ENCODE peak calls at places on chromosomes 11 and 22, in five cellular contexts. O is prostate gland, F is stomach, P is sigmoid colon, Q is SK-N-SH. G is an unnamed sample.

GRCh38 chr11:68889948-68890446 is 13.6 kb downstream of the MRPL21 start:
- DNase-seq in Q (peak; percentile 89), F (no peak), P (peak; percentile 78), O (no peak), G (peak; percentile 98)

GRCh38 chr22:30649430-30650007 is 13.9 kb downstream of the SLC35E4 start:
- DNase-seq in Q (no peak), F (peak; percentile 78), O (no peak), P (no peak), G (no peak)

GRCh38 chr11:125072210-125072960 is 9.3 kb downstream of the SLC37A2 start:
- DNase-seq in Q (no peak), F (no peak), O (no peak), P (peak; percentile 71), G (no peak)

GRCh38 chr11:8566613-8567210 is 27.3 kb downstream of the STK33 start:
- DNase-seq in Q (peak; percentile 14), F (no peak), O (no peak), P (no peak), G (peak; percentile 34)

GRCh38 chr22:46373838-46374662 is 38.5 kb downstream of the TRMU start:
- DNase-seq in P (no peak), Q (no peak), O (no peak), F (no peak), G (peak; percentile 10)

GRCh38 chr11:73982595-73982989 is at the start of gene UCP2:
- DNase-seq in F (peak; percentile 91), P (peak; percentile 92), Q (peak; percentile 95), O (peak; percentile 72), G (no peak)

GRCh38 chr22:45200862-45201511 is 37.3 kb downstream of the NUP50 start:
- DNase-seq in Q (peak; percentile 27), P (peak; percentile 53), F (no peak), O (no peak), G (no peak)

GRCh38 chr11:2318123-2318522 is 16.3 kb downstream of the TSPAN32 start:
- DNase-seq in P (peak; percentile 6), O (no peak), Q (no peak), F (no peak), G (no peak)

GRCh38 chr22:21000987-21001600 is 824 bp downstream of the THAP7 start:
- DNase-seq in O (no peak), P (no peak), Q (peak; percentile 69), F (no peak), G (no peak)

GRCh38 chr22:20998411-20999336 is 3.2 kb downstream of the THAP7 start:
- DNase-seq in F (no peak), O (no peak), P (no peak), Q (no peak), G (no peak)

GRCh38 chr22:21000215-21000986 is 1.5 kb downstream of the THAP7 start:
- DNase-seq in F (no peak), Q (no peak), O (no peak), P (no peak), G (no peak)

GRCh38 chr22:20997536-20998257 is 4.2 kb downstream of the THAP7 start:
- DNase-seq in F (no peak), P (no peak), Q (no peak), O (no peak), G (no peak)

DNA sequence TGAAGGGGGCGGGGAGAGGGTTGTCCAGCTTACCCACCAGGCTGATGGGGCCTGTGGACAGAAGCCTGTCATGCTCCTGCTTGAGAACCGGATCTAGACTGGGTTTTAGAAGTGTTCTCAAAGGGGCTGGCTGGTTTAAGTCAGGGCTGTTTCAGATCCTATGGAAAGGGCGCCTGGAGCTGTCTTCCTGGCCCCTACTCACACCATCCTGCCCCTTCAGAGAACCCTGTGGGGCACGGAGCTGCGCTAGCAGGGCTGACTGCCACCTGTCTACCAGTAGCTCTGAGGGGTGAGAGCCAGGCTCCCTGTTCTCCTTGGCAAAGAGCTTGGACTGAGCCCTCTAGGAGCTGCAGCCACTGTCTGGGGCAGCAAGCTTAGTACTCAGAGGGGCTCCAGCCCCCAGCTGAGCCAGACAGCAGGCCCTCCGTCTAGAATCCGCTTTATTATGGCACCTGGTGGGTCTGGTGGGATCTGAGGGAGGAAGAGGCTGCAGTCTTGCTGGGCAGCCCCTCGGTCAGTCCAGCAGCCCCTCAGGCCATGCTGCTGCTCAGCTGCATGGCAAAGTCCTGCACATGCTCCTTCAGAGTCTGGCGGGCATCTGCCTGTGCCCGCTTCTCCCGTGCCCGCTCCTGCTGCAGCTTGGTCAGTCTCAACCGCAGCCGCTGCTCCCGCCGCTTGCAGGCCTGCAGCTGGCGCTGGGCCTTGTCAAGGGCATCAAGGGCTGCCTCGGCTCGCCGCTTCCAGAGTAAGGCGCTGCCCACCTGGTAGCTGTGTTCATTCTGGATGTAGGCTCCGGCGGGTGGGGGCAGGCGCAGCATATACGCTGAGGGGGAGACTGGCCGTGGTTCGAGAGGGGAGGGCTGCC is 2.3 kb downstream of the THAP7 start:
- DNase-seq in F (no peak), O (no peak), Q (no peak), P (no peak), G (no peak)
- TF ChIP-seq POLR2AphosphoS5 in F (no peak), O (no peak), Q (peak; percentile 52), P (no peak), G (no peak)

DNA sequence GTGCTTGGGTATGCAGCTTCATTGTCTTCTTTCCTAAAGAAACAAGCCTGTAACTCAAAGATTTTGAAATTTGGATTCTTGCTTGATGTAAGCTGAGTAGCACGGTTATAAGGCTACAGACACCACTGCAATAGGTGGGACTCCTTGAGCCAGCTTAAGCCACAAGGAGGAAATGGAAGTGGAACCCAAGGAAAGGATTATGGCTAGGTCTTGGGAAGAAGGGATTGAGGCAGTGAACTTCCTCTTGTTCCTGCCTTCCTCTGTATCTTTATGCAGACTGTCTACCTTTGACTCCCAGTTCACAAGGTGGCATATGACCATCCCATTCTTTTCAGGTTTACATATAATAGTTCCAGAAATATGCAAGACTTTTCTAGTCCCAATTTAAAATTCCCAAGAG is 72.3 kb downstream of the BDNF start:
- DNase-seq in O (no peak), F (no peak), P (no peak), Q (no peak), G (no peak)
- TF ChIP-seq POLR2AphosphoS5 in O (no peak), F (no peak), P (no peak), Q (no peak), G (no peak)

GRCh38 chr11:100208207-100208606 is 478.9 kb upstream of the ARHGAP42 start:
- DNase-seq in O (no peak), Q (no peak), P (no peak), F (no peak), G (no peak)
- TF ChIP-seq POLR2AphosphoS5 in O (no peak), Q (no peak), P (no peak), F (no peak), G (no peak)

DNA sequence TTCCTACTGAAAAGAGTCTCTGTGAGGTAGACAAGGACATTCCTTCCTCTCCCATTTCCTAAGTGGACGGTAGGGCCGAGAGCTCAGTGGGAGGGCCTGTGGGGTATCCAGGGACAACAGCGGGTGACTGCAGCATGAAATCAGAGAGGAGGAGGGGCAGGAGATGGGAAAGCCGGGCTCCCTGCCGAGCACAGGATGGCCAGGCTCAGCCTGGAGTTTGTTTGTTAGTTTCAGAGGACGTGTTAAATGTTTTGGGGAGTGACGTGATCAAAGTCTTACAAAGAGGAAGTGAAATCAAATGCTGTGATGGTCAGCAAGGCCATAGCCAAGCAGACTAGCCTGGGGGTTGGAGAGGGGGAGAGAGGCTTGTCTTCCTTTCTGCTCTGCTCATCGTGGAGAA is 152.7 kb downstream of the ADAMTS15 start:
- DNase-seq in F (peak; percentile 36), P (peak; percentile 92), O (no peak), Q (no peak), G (no peak)
- TF ChIP-seq POLR2AphosphoS5 in F (peak; percentile 23), P (peak; percentile 65), O (peak; percentile 41), Q (no peak), G (no peak)

DNA sequence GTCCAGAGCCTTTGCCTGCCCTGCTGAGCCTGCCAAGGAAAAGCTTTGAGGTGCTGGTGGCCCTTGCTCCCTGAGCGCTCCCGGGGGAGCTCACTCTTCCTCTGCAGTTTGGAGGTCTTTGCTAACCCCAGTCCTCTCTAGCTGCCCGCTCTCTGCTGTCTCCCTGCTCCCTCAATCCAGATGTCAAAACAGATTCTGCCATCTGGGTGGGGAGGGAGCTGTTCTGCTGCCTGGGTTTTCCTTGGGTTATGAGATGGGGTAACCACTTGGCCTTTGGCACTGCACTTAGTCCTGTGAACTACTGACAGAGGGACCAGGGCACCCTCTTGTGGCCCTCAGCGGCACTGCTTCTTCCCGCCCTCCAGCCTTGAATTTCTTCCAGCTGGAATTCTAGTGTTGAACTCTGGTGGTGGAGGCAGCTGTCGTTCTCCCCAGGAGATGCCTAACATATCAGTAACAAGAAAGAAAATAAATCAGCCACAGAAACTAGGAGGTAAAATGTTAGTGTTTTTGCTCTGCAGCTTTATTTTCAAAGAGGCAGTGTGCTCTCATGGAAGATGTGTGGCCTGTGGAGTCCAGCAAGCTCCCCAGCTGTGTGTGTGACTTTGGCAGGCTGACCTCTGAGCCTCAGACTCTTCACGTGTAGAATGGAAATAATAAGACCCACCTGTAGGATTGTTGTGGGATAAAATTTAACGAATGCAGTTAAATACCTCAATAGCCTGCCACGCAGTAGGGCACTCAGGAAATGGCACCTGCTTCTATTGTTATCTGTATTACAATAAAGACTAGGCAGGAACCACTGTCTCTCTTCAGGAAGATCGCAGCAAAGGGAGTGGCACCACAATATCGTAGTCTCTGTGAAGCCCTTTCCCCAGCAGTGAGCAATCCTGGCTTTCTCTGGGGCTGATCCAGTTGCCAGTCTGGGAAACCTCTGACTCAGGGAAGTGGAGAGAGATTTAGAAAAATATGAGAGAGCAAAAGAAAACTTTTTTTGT is 23.4 kb downstream of the ARFGAP2 start:
- DNase-seq in O (peak; percentile 60), P (peak; percentile 89), Q (peak; percentile 89), F (peak; percentile 84), G (peak; percentile 51)
- TF ChIP-seq POLR2AphosphoS5 in O (peak; percentile 24), P (peak; percentile 47), Q (no peak), F (no peak), G (no peak)

DNA sequence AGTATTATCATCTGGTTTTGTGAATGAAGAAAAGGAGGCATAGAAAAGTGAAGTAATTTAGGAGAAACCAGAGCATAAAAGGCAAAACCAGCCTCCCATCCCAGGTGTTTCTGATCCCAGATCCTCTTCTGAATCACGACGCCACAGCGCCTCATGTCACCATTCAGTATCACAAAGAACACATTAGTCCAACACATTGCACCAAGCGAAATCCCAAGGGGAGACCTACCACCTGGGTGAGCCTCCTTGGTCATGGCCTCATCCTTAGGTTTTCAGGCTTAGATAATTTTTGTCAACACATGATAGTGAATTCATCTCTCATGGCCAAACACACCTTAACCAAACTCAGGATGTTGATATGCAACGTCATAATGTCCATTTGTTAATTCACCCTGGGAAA is 181.5 kb upstream of the SORL1-AS1 start:
- DNase-seq in P (no peak), O (no peak), Q (no peak), F (no peak), G (no peak)
- TF ChIP-seq POLR2AphosphoS5 in P (no peak), O (no peak), Q (no peak), F (no peak), G (no peak)

DNA sequence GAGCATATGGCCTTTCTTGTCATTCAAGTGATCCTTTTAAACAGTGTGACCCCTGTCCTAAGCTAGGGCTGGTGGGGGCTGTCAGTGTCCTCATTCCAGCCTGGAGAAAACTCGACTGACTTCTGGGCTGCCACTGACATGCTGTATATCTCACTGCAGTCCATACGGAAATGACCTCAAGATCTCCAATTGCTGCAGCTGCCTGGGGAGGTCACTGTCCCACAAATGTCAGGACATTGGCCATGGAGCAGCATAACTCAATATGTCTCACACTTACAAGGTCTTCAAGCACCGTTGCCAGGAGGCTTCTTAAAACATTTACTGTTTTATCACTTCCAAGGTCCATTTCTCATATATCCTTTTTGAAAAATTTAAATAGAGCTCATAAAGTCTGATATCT is 27.8 kb upstream of the CSNK2A3 start:
- DNase-seq in P (no peak), Q (no peak), F (no peak), O (no peak), G (no peak)
- TF ChIP-seq POLR2AphosphoS5 in P (no peak), Q (no peak), F (no peak), O (no peak), G (no peak)